ENCODE peak calls at places on chromosomes 6 and 20, in eight cellular contexts. O is H1, D is HCT116, E is brain microvascular endothelial cell, V is A549, B is mammary epithelial cell, X is neural progenitor cell, N is K562. L is an unnamed sample.

GRCh38 chr6:125918230-125918629 is 38.3 kb upstream of the HINT3 start:
- DNase-seq in O (no peak), D (no peak), E (no peak), V (no peak), B (no peak), X (peak; percentile 13), N (no peak), L (no peak)

GRCh38 chr6:124961784-124962611 is at the start of gene RNF217:
- DNase-seq in O (no peak), D (no peak), E (peak; percentile 52), V (peak; percentile 68), B (peak; percentile 62), X (peak; percentile 74), N (peak; percentile 84), L (peak; percentile 78)

GRCh38 chr6:31820051-31820389 is 4.7 kb downstream of the HSPA1A start:
- DNase-seq in O (no peak), D (no peak), E (no peak), V (no peak), B (no peak), X (no peak), N (peak; percentile 49), L (no peak)

GRCh38 chr6:5249451-5250122 is 11.2 kb downstream of the LYRM4 start:
- DNase-seq in O (no peak), D (no peak), E (no peak), V (no peak), B (peak; percentile 84), X (no peak), N (no peak), L (no peak)

GRCh38 chr6:31560697-31561058 is 11.4 kb upstream of the LTA start:
- DNase-seq in O (no peak), D (no peak), E (no peak), V (no peak), B (no peak), X (no peak), N (no peak), L (no peak)

GRCh38 chr20:33301192-33301930 is 18.3 kb downstream of the BPIFB1 start:
- DNase-seq in O (no peak), D (no peak), E (peak; percentile 10), V (peak; percentile 25), B (peak; percentile 55), X (no peak), N (no peak), L (no peak)

GRCh38 chr6:80547827-80548226 is 441.4 kb downstream of the BCKDHB start:
- DNase-seq in O (no peak), D (no peak), E (peak; percentile 77), V (no peak), B (peak; percentile 89), X (no peak), N (no peak), L (no peak)

GRCh38 chr6:42727084-42727601 is 4.7 kb upstream of the PRPH2 start:
- DNase-seq in O (no peak), D (no peak), E (no peak), V (no peak), B (no peak), X (no peak), N (no peak), L (peak; percentile 78)

GRCh38 chr6:131519670-131520436 is 53.2 kb upstream of the ARG1 start:
- DNase-seq in O (no peak), D (peak; percentile 40), E (peak; percentile 40), V (peak; percentile 52), B (peak; percentile 29), X (peak; percentile 66), N (peak; percentile 55), L (peak; percentile 57)

GRCh38 chr20:54476336-54476928 is 1.0 kb downstream of the DOK5 start:
- DNase-seq in O (no peak), D (no peak), E (no peak), V (no peak), B (no peak), X (peak; percentile 9), N (no peak), L (no peak)

GRCh38 chr20:52747736-52748135 is 224.4 kb upstream of the TSHZ2 start:
- DNase-seq in O (no peak), D (no peak), E (no peak), V (peak; percentile 7), B (no peak), X (peak; percentile 58), N (peak; percentile 2), L (peak; percentile 44)

GRCh38 chr20:44745560-44746366 is at the start of gene KCNK15:
- DNase-seq in O (no peak), D (no peak), E (no peak), V (no peak), B (peak; percentile 35), X (peak; percentile 68), N (peak; percentile 16), L (peak; percentile 31)

GRCh38 chr20:36548006-36548315 is 6.6 kb downstream of the MYL9 start:
- DNase-seq in O (no peak), D (no peak), E (no peak), V (no peak), B (no peak), X (peak; percentile 61), N (peak; percentile 45), L (peak; percentile 65)

GRCh38 chr6:134235937-134236751 is 81.8 kb downstream of the SGK1 start:
- DNase-seq in O (no peak), D (no peak), E (peak; percentile 50), V (no peak), B (peak; percentile 60), X (no peak), N (peak; percentile 52), L (no peak)

GRCh38 chr6:20118877-20119276 is 93.4 kb downstream of the MBOAT1 start:
- DNase-seq in O (no peak), D (no peak), E (no peak), V (no peak), B (no peak), X (peak; percentile 5), N (no peak), L (no peak)

GRCh38 chr6:139944131-139944530 is 569.7 kb upstream of the CITED2 start:
- DNase-seq in O (no peak), D (no peak), E (no peak), V (no peak), B (no peak), X (no peak), N (no peak), L (no peak)

GRCh38 chr6:136571065-136571464 is 20.8 kb upstream of the MAP7 start:
- DNase-seq in O (no peak), D (no peak), E (no peak), V (no peak), B (no peak), X (no peak), N (no peak), L (no peak)

GRCh38 chr6:109892451-109893435 is 85.4 kb upstream of the GPR6 start:
- DNase-seq in O (no peak), D (peak; percentile 82), E (no peak), V (no peak), B (peak; percentile 79), X (no peak), N (no peak), L (peak; percentile 12)

DNA sequence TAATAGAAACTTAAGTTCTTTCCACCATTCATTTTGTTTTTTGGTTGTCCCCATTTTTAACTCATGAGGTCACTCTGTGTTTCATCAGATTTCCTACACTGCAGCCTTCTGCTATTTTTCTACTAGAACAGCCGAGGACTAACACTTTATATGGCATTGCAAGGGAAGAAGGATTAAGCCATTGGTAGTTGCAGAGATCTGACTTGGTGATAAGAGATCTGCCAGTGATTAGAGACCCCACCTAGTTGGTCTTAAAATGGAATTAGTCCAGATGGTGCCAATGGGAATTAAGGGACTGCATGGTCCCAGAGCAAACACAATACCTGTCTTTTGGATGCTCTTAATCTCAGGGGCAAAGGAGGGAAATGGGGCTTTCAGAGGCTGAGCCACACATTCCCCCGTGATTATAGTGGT is 125.5 kb upstream of the TMEM170B start:
- DNase-seq in O (no peak), D (no peak), E (no peak), V (no peak), B (no peak), X (peak; percentile 70), N (no peak), L (peak; percentile 34)
- H3K27ac ChIP-seq in O (no peak overlapping the region), D (no peak overlapping the region), E (no peak overlapping the region), V (peak overlapping the region; percentile 75), B (no peak overlapping the region), X (peak overlapping the region; percentile 59), N (no peak overlapping the region), L (no peak overlapping the region)

GRCh38 chr6:25125736-25126135 is 153.4 kb upstream of the CARMIL1 start:
- DNase-seq in O (no peak), D (no peak), E (no peak), V (no peak), B (no peak), X (no peak), N (no peak), L (no peak)

GRCh38 chr6:25127433-25127832 is 151.7 kb upstream of the CARMIL1 start:
- DNase-seq in O (no peak), D (no peak), E (no peak), V (no peak), B (no peak), X (no peak), N (no peak), L (no peak)

GRCh38 chr6:25132934-25133333 is 146.2 kb upstream of the CARMIL1 start:
- DNase-seq in O (no peak), D (no peak), E (no peak), V (no peak), B (no peak), X (no peak), N (no peak), L (no peak)

GRCh38 chr6:25133479-25133878 is 145.7 kb upstream of the CARMIL1 start:
- DNase-seq in O (no peak), D (no peak), E (no peak), V (no peak), B (no peak), X (no peak), N (no peak), L (no peak)

GRCh38 chr6:25130518-25130917 is 148.7 kb upstream of the CARMIL1 start:
- DNase-seq in O (no peak), D (no peak), E (no peak), V (no peak), B (no peak), X (no peak), N (no peak), L (no peak)
- H3K4me3 ChIP-seq in O (no peak overlapping the region), D (no peak overlapping the region), E (no peak overlapping the region), V (no peak overlapping the region), B (no peak overlapping the region), X (no peak overlapping the region), N (no peak overlapping the region), L (no peak overlapping the region)

GRCh38 chr6:144568241-144568640 is 283.1 kb downstream of the UTRN start:
- DNase-seq in O (no peak), D (no peak), E (no peak), V (no peak), B (no peak), X (no peak), N (no peak), L (no peak)
- H3K27ac ChIP-seq in O (no peak overlapping the region), D (no peak overlapping the region), E (no peak overlapping the region), V (no peak overlapping the region), B (no peak overlapping the region), X (no peak overlapping the region), N (no peak overlapping the region), L (no peak overlapping the region)

DNA sequence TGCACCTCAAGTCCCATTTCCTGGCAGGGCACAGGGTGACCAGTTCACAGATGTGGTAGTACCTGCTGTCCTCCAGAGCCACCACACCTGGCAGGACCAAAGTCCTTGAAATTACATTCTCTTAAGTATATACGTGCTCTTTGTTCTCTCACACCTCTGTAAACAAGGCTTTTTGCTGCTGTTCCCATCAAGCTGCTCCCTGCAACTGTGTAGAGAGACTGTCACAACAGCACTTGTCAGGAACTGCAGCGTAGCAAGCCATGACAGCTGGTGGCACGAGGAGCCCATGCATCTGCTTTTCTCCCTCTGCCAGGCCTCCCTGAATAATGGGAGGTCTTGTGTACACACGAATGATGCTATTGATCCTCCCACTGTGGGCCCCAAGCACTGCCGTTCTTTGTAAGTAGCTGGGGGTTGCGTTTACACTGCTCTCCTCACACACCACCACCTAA is 431.8 kb downstream of the CD83 start:
- DNase-seq in O (no peak), D (no peak), E (no peak), V (no peak), B (no peak), X (peak; percentile 50), N (no peak), L (no peak)
- H3K4me3 ChIP-seq in O (no peak overlapping the region), D (no peak overlapping the region), E (no peak overlapping the region), V (no peak overlapping the region), B (no peak overlapping the region), X (no peak overlapping the region), N (no peak overlapping the region), L (no peak overlapping the region)